ENCODE peak calls at places on chromosomes 3 and 15, in four cellular contexts. B is DMS53, P is nephron progenitor cell, M is Ammon's horn. Z is an unnamed sample.

GRCh38 chr15:60076055-60076454 is 71.9 kb downstream of the FOXB1 start:
- DNase-seq in B (no peak), P (no peak), M (no peak), Z (no peak)

GRCh38 chr3:85360742-85361387 is 402.1 kb downstream of the CADM2 start:
- DNase-seq in B (peak; percentile 64), P (peak; percentile 64), M (peak; percentile 92), Z (no peak)

GRCh38 chr3:132079150-132079549 is 44.3 kb upstream of the CPNE4 start:
- DNase-seq in B (no peak), P (no peak), M (no peak), Z (no peak)

GRCh38 chr3:105944721-105945120 is 75.9 kb upstream of the CBLB start:
- DNase-seq in B (peak; percentile 2), P (no peak), M (no peak), Z (no peak)

GRCh38 chr3:15436246-15436645 is 8.8 kb downstream of the EAF1 start:
- DNase-seq in B (no peak), P (no peak), M (peak; percentile 18), Z (peak; percentile 25)

GRCh38 chr3:114510201-114510600 is 216.4 kb downstream of the TIGIT start:
- DNase-seq in B (no peak), P (no peak), M (no peak), Z (no peak)

GRCh38 chr15:52050416-52050815 is 31.4 kb downstream of the MAPK6 start:
- DNase-seq in B (no peak), P (no peak), M (no peak), Z (no peak)

GRCh38 chr3:124768812-124769211 is 38.6 kb downstream of the UMPS start:
- DNase-seq in B (peak; percentile 74), P (peak; percentile 20), M (no peak), Z (no peak)

GRCh38 chr3:122514123-122515019 is at the start of gene KPNA1:
- DNase-seq in B (peak; percentile 91), P (peak; percentile 87), M (peak; percentile 88), Z (peak; percentile 46)

Z was measured in ascending aorta.